ENCODE peak calls at places on chromosomes 5 and 9, in eight cellular contexts. One of them, this sample, is unnamed.

GRCh38 chr5:145775893-145776444 is 59.2 kb downstream of the PRELID2 start:
- DNase-seq in skeletal muscle cell: peak
- DNase-seq in stimulated activated CD8-positive, alpha-beta memory T cell treated with anti-CD3 and anti-CD28 coated beads, Interleukin-2, amount 100 ng/mL, for 1 hour: no peak
- DNase-seq in endothelial cell: no peak
- DNase-seq in AG20443: peak
- DNase-seq in mucosa of descending colon: no peak
- DNase-seq in progenitor cell of endocrine pancreas: no peak
- DNase-seq in hypothalamus: no peak
- DNase-seq in this sample: no peak

GRCh38 chr9:4293293-4293931 is 6.5 kb downstream of the GLIS3 start:
- DNase-seq in mucosa of descending colon: no peak
- DNase-seq in endothelial cell: no peak
- DNase-seq in progenitor cell of endocrine pancreas: no peak
- DNase-seq in AG20443: peak
- DNase-seq in hypothalamus: no peak
- DNase-seq in skeletal muscle cell: peak
- DNase-seq in stimulated activated CD8-positive, alpha-beta memory T cell treated with anti-CD3 and anti-CD28 coated beads, Interleukin-2, amount 100 ng/mL, for 1 hour: no peak
- DNase-seq in this sample: no peak

GRCh38 chr5:174751154-174751990 is 27.0 kb downstream of the MSX2 start:
- DNase-seq in AG20443: peak
- DNase-seq in stimulated activated CD8-positive, alpha-beta memory T cell treated with anti-CD3 and anti-CD28 coated beads, Interleukin-2, amount 100 ng/mL, for 1 hour: no peak
- DNase-seq in mucosa of descending colon: no peak
- DNase-seq in hypothalamus: no peak
- DNase-seq in skeletal muscle cell: no peak
- DNase-seq in progenitor cell of endocrine pancreas: peak
- DNase-seq in endothelial cell: no peak
- DNase-seq in this sample: peak

GRCh38 chr9:97632406-97632991 is 669 bp downstream of the TSTD2 start:
- DNase-seq in skeletal muscle cell: peak
- DNase-seq in hypothalamus: peak
- DNase-seq in progenitor cell of endocrine pancreas: peak
- DNase-seq in stimulated activated CD8-positive, alpha-beta memory T cell treated with anti-CD3 and anti-CD28 coated beads, Interleukin-2, amount 100 ng/mL, for 1 hour: no peak
- DNase-seq in endothelial cell: peak
- DNase-seq in mucosa of descending colon: peak
- DNase-seq in AG20443: no peak
- DNase-seq in this sample: no peak

GRCh38 chr5:95284512-95285405 is at the start of gene MCTP1:
- DNase-seq in progenitor cell of endocrine pancreas: peak
- DNase-seq in endothelial cell: peak
- DNase-seq in hypothalamus: peak
- DNase-seq in mucosa of descending colon: peak
- DNase-seq in AG20443: peak
- DNase-seq in skeletal muscle cell: no peak
- DNase-seq in stimulated activated CD8-positive, alpha-beta memory T cell treated with anti-CD3 and anti-CD28 coated beads, Interleukin-2, amount 100 ng/mL, for 1 hour: no peak
- DNase-seq in this sample: no peak

GRCh38 chr9:125426926-125427325 is 165.3 kb downstream of the GAPVD1 start:
- DNase-seq in stimulated activated CD8-positive, alpha-beta memory T cell treated with anti-CD3 and anti-CD28 coated beads, Interleukin-2, amount 100 ng/mL, for 1 hour: no peak
- DNase-seq in hypothalamus: no peak
- DNase-seq in skeletal muscle cell: no peak
- DNase-seq in progenitor cell of endocrine pancreas: no peak
- DNase-seq in mucosa of descending colon: no peak
- DNase-seq in endothelial cell: no peak
- DNase-seq in AG20443: no peak
- DNase-seq in this sample: no peak

GRCh38 chr9:136361047-136361756 is 2.3 kb downstream of the DNLZ start:
- DNase-seq in skeletal muscle cell: no peak
- DNase-seq in stimulated activated CD8-positive, alpha-beta memory T cell treated with anti-CD3 and anti-CD28 coated beads, Interleukin-2, amount 100 ng/mL, for 1 hour: no peak
- DNase-seq in mucosa of descending colon: no peak
- DNase-seq in hypothalamus: no peak
- DNase-seq in AG20443: peak
- DNase-seq in progenitor cell of endocrine pancreas: no peak
- DNase-seq in endothelial cell: no peak
- DNase-seq in this sample: no peak

GRCh38 chr5:73274870-73275756 is 102.1 kb downstream of the TMEM174 start:
- DNase-seq in AG20443: peak
- DNase-seq in stimulated activated CD8-positive, alpha-beta memory T cell treated with anti-CD3 and anti-CD28 coated beads, Interleukin-2, amount 100 ng/mL, for 1 hour: no peak
- DNase-seq in mucosa of descending colon: no peak
- DNase-seq in skeletal muscle cell: no peak
- DNase-seq in hypothalamus: peak
- DNase-seq in progenitor cell of endocrine pancreas: no peak
- DNase-seq in endothelial cell: no peak
- DNase-seq in this sample: peak

GRCh38 chr9:69885931-69886330 is 65.3 kb downstream of the CFAP95 start:
- DNase-seq in stimulated activated CD8-positive, alpha-beta memory T cell treated with anti-CD3 and anti-CD28 coated beads, Interleukin-2, amount 100 ng/mL, for 1 hour: no peak
- DNase-seq in skeletal muscle cell: no peak
- DNase-seq in progenitor cell of endocrine pancreas: no peak
- DNase-seq in hypothalamus: peak
- DNase-seq in endothelial cell: no peak
- DNase-seq in AG20443: no peak
- DNase-seq in mucosa of descending colon: no peak
- DNase-seq in this sample: peak

GRCh38 chr5:72799721-72800120 is 16.7 kb upstream of the TNPO1 start:
- DNase-seq in progenitor cell of endocrine pancreas: no peak
- DNase-seq in skeletal muscle cell: no peak
- DNase-seq in mucosa of descending colon: no peak
- DNase-seq in stimulated activated CD8-positive, alpha-beta memory T cell treated with anti-CD3 and anti-CD28 coated beads, Interleukin-2, amount 100 ng/mL, for 1 hour: no peak
- DNase-seq in hypothalamus: no peak
- DNase-seq in endothelial cell: no peak
- DNase-seq in AG20443: no peak
- DNase-seq in this sample: no peak

GRCh38 chr9:71716138-71716909 is 52.0 kb downstream of the CEMIP2 start:
- DNase-seq in skeletal muscle cell: no peak
- DNase-seq in progenitor cell of endocrine pancreas: no peak
- DNase-seq in mucosa of descending colon: no peak
- DNase-seq in hypothalamus: no peak
- DNase-seq in endothelial cell: no peak
- DNase-seq in AG20443: no peak
- DNase-seq in stimulated activated CD8-positive, alpha-beta memory T cell treated with anti-CD3 and anti-CD28 coated beads, Interleukin-2, amount 100 ng/mL, for 1 hour: no peak
- DNase-seq in this sample: no peak